ENCODE peak calls at places on chromosomes 5 and 9, in six cellular contexts. D is H9, A is suprapubic skin, J is ovary, N is neural progenitor cell, O is right lobe of liver. T is an unnamed sample.

GRCh38 chr5:8500426-8500825 is 631.5 kb downstream of the MTRR start:
- DNase-seq in A (no peak), N (no peak), O (no peak), D (no peak), J (no peak), T (no peak)

GRCh38 chr9:95206143-95206542 is 111.4 kb downstream of the FANCC start:
- DNase-seq in N (no peak), J (no peak), O (no peak), D (no peak), A (no peak), T (no peak)

GRCh38 chr5:140674211-140674610 is 835 bp upstream of the DND1 start:
- DNase-seq in O (no peak), J (no peak), N (no peak), A (no peak), D (no peak), T (no peak)

GRCh38 chr9:101481296-101481695 is 45.7 kb upstream of the ALDOB start:
- DNase-seq in D (no peak), A (no peak), N (no peak), J (no peak), O (no peak), T (no peak)

GRCh38 chr9:127388037-127388855 is 8.7 kb upstream of the SLC2A8 start:
- DNase-seq in J (no peak), O (no peak), D (no peak), A (no peak), N (no peak), T (peak; percentile 75)

GRCh38 chr9:121612511-121612998 is 38.9 kb upstream of the DAB2IP start:
- DNase-seq in D (peak; percentile 55), N (peak; percentile 50), O (no peak), J (peak; percentile 35), A (no peak), T (peak; percentile 53)

GRCh38 chr5:31049461-31049860 is 144.0 kb upstream of the CDH6 start:
- DNase-seq in D (no peak), N (no peak), O (no peak), J (no peak), A (no peak), T (no peak)

GRCh38 chr5:96096724-96097123 is 135.1 kb upstream of the ELL2 start:
- DNase-seq in J (no peak), D (no peak), A (no peak), N (no peak), O (no peak), T (no peak)

GRCh38 chr9:32292611-32293010 is 91.8 kb upstream of the ACO1 start:
- DNase-seq in O (no peak), A (no peak), J (no peak), N (no peak), D (no peak), T (no peak)

GRCh38 chr5:124963236-124963929 is 216.9 kb upstream of the ZNF608 start:
- DNase-seq in O (no peak), A (no peak), N (peak; percentile 54), D (peak; percentile 55), J (peak; percentile 51), T (no peak)

GRCh38 chr5:142179776-142180387 is 71.3 kb downstream of the NDFIP1 start:
- DNase-seq in N (no peak), A (peak; percentile 52), D (no peak), O (no peak), J (no peak), T (peak; percentile 16)

GRCh38 chr5:84437673-84438315 is 53.1 kb upstream of the EDIL3 start:
- DNase-seq in N (no peak), J (no peak), A (no peak), O (no peak), D (no peak), T (no peak)

GRCh38 chr5:151030377-151030776 is 10.0 kb downstream of the GPX3 start:
- DNase-seq in D (no peak), O (no peak), N (no peak), J (peak; percentile 69), A (peak; percentile 88), T (peak; percentile 53)

GRCh38 chr5:149682532-149683076 is 47.5 kb upstream of the PPARGC1B start:
- DNase-seq in N (no peak), O (no peak), A (no peak), J (no peak), D (peak; percentile 8), T (no peak)

GRCh38 chr9:70597886-70598285 is 183.4 kb upstream of the KLF9 start:
- DNase-seq in J (no peak), N (no peak), D (no peak), A (no peak), O (no peak), T (no peak)

GRCh38 chr9:3736186-3736585 is 210.4 kb upstream of the RFX3 start:
- DNase-seq in D (no peak), A (no peak), O (no peak), N (no peak), J (no peak), T (no peak)

GRCh38 chr5:133827001-133827400 is 141.4 kb downstream of the C5orf15 start:
- DNase-seq in N (no peak), D (no peak), O (no peak), J (no peak), A (peak; percentile 58), T (no peak)

GRCh38 chr9:98326402-98327248 is 71.2 kb upstream of the TBC1D2 start:
- DNase-seq in D (no peak), O (no peak), N (no peak), J (no peak), A (no peak), T (no peak)

GRCh38 chr5:176676361-176676824 is 29.1 kb downstream of the TSPAN17 start:
- DNase-seq in D (no peak), O (no peak), J (no peak), N (no peak), A (no peak), T (no peak)

GRCh38 chr9:76292658-76293057 is 101.6 kb downstream of the RFK start:
- DNase-seq in D (no peak), A (no peak), O (no peak), N (no peak), J (no peak), T (no peak)

GRCh38 chr5:53970510-53970909 is 339.9 kb downstream of the ARL15 start:
- DNase-seq in A (no peak), N (no peak), D (no peak), O (no peak), J (no peak), T (no peak)

GRCh38 chr9:36876056-36876455 is 158.0 kb downstream of the PAX5 start:
- DNase-seq in D (no peak), J (no peak), O (no peak), N (no peak), A (no peak), T (no peak)

GRCh38 chr5:174344335-174344734 is 298.8 kb downstream of the NSG2 start:
- DNase-seq in O (no peak), A (no peak), N (no peak), J (no peak), D (peak; percentile 53), T (no peak)

GRCh38 chr9:87567047-87567446 is 69.4 kb downstream of the DAPK1 start:
- DNase-seq in A (no peak), O (peak; percentile 69), N (no peak), J (no peak), D (no peak), T (no peak)

GRCh38 chr9:131776473-131776872 is 36.6 kb upstream of the RAPGEF1 start:
- DNase-seq in O (no peak), J (no peak), N (peak; percentile 93), A (no peak), D (peak; percentile 85), T (no peak)

GRCh38 chr9:137045294-137046093 is 483 bp downstream of the NPDC1 start:
- DNase-seq in A (no peak), J (no peak), O (no peak), N (peak; percentile 76), D (peak; percentile 50), T (no peak)
- H3K27ac ChIP-seq in A (peak overlapping the region; percentile 41), J (peak overlapping the region; percentile 34), O (no peak overlapping the region), N (no peak overlapping the region), D (no peak overlapping the region), T (peak overlapping the region; percentile 75)

GRCh38 chr9:73204910-73205309 is 53.2 kb downstream of the ANXA1 start:
- DNase-seq in D (no peak), J (no peak), A (no peak), O (no peak), N (no peak), T (no peak)

GRCh38 chr9:73200694-73201432 is 49.2 kb downstream of the ANXA1 start:
- DNase-seq in N (peak; percentile 74), O (no peak), J (no peak), D (no peak), A (no peak), T (no peak)

GRCh38 chr9:73202992-73203391 is 51.3 kb downstream of the ANXA1 start:
- DNase-seq in A (no peak), J (no peak), N (no peak), O (no peak), D (no peak), T (no peak)

GRCh38 chr9:73199448-73199847 is 47.8 kb downstream of the ANXA1 start:
- DNase-seq in D (no peak), A (no peak), J (no peak), O (no peak), N (no peak), T (no peak)

DNA sequence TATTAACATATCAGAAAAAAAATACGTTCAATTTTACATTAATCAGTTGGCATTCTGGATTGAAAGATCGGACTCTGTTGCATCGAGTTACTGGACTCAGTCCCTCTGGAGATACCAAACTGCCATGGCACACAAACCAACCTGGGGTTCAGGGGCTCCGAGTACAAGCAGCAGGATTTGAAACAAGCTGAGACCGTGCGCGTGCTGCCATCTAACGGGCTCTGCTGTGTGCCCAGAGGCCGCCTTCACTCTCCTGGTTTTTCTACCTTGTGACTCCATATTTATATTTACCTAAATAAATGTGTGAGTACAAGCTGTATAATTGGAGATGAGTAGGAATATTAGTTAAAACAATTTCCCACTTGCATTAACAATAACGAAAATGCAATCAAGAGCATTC is 48.2 kb downstream of the ANXA1 start:
- DNase-seq in A (no peak), J (no peak), O (no peak), N (peak; percentile 68), D (peak; percentile 59), T (no peak)
- TF ChIP-seq CTCF in A (no peak), J (no peak), O (peak; percentile 31), N (peak; percentile 58), D (peak; percentile 53), T (no peak)

DNA sequence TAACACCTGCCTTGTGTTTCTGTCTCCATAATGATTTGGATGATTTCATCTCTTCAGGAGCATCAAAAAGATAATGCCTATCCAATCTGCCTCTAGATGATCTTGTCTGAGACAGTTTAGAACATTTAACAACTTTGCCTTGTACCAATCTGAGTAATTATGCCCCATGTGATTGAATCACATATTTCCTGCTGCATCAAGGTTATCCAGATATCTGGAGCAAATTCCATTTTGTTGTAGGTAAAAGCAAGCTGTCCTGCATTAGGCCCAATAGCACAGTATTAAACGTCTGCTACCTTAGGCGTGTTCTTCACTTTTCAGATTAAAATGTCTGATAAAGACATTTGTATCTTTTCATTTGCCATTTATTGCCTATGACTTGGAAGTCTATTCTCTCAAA is 54.1 kb upstream of the MARCHF11 start:
- DNase-seq in N (no peak), A (no peak), O (no peak), D (no peak), J (no peak), T (no peak)
- H3K4me1 ChIP-seq in N (no peaks in the 10 kb centered on the region), A (no peaks in the 10 kb centered on the region), O (no peaks in the 10 kb centered on the region), D (no peaks in the 10 kb centered on the region), J (no peaks in the 10 kb centered on the region), T (no peaks in the 10 kb centered on the region)

DNA sequence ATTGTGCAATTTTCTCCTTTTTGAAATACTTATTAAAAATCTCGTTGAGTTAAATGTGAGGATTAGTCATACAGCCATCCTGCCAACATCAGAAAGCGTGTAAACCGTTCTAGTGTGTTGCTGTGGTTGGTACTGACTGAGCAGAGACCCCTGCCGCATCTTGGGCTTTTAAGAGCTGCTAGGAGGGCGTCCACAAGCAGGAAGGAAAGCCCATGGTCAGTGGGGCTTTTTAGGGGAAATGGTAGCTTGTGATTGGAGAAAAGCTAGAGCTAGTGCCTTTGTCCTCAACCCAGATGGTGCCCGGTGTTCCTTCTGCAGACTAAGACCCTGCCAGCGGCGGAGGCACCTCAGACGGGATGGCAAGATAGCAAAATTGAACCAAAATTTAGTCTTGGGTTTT is 1.4 kb downstream of the SDHA start:
- DNase-seq in O (no peak), N (peak; percentile 57), J (no peak), D (no peak), A (no peak), T (no peak)
- H3K27ac ChIP-seq in O (peak overlapping the region; percentile 94), N (no peak overlapping the region), J (no peak overlapping the region), D (no peak overlapping the region), A (peak overlapping the region; percentile 12), T (peak overlapping the region; percentile 91)